ENCODE peak calls at places on chromosomes 13 and 19, in five cellular contexts. A, K, R, F and M are unnamed samples.

GRCh38 chr19:6750062-6750461 is 10.6 kb downstream of the TRIP10 start:
- DNase-seq in R (no peak), F (no peak), K (no peak), A (no peak), M (no peak)

GRCh38 chr13:48731957-48732569 is 78.3 kb downstream of the CYSLTR2 start:
- DNase-seq in R (peak; percentile 63), K (no peak), A (peak; percentile 9), F (no peak), M (no peak)

GRCh38 chr19:43738780-43739211 is 16.0 kb downstream of the SMG9 start:
- DNase-seq in R (no peak), A (no peak), F (no peak), K (no peak), M (no peak)

GRCh38 chr13:44231786-44232516 is 141.7 kb upstream of the SERP2 start:
- DNase-seq in R (no peak), A (no peak), K (peak; percentile 74), F (peak; percentile 86), M (no peak)

GRCh38 chr13:111537115-111537728 is 216.8 kb downstream of the TEX29 start:
- DNase-seq in F (no peak), A (no peak), R (no peak), K (peak; percentile 33), M (no peak)

GRCh38 chr13:80083516-80084085 is 257.3 kb downstream of the SPRY2 start:
- DNase-seq in A (no peak), F (no peak), R (no peak), K (no peak), M (peak; percentile 16)

GRCh38 chr19:33301011-33301899 is 1.1 kb downstream of the CEBPA start:
- DNase-seq in R (no peak), F (no peak), A (no peak), K (no peak), M (no peak)

GRCh38 chr13:33707449-33707848 is 110.5 kb upstream of the RFC3 start:
- DNase-seq in A (no peak), R (no peak), K (no peak), F (no peak), M (no peak)

GRCh38 chr19:44927746-44928145 is 13.3 kb downstream of the APOC1 start:
- DNase-seq in A (no peak), R (no peak), K (no peak), F (no peak), M (no peak)

GRCh38 chr13:22454586-22454985 is 726.2 kb upstream of the SGCG start:
- DNase-seq in A (no peak), F (no peak), R (no peak), K (no peak), M (no peak)

GRCh38 chr19:29662604-29663404 is 2.5 kb upstream of the PLEKHF1 start:
- DNase-seq in F (peak; percentile 83), K (peak; percentile 48), A (no peak), R (peak; percentile 47), M (no peak)

GRCh38 chr19:13619203-13619632 is 112.9 kb upstream of the CACNA1A start:
- DNase-seq in K (no peak), R (no peak), A (no peak), F (peak; percentile 27), M (peak; percentile 9)

GRCh38 chr13:28492527-28493367 is 2.2 kb downstream of the FLT1 start:
- DNase-seq in A (no peak), F (no peak), K (no peak), R (peak; percentile 41), M (no peak)

GRCh38 chr13:28527629-28528028 is 32.7 kb upstream of the FLT1 start:
- DNase-seq in R (no peak), F (no peak), A (no peak), K (no peak), M (no peak)

GRCh38 chr19:5481957-5482356 is 26.7 kb downstream of the ZNRF4 start:
- DNase-seq in K (no peak), F (no peak), A (no peak), R (no peak), M (no peak)

GRCh38 chr19:12975221-12975756 is 5.9 kb downstream of the DAND5 start:
- DNase-seq in F (no peak), A (no peak), K (no peak), R (no peak), M (no peak)

GRCh38 chr13:54185785-54186184 is 1157.2 kb downstream of the OLFM4 start:
- DNase-seq in R (no peak), A (no peak), F (no peak), K (no peak), M (no peak)

GRCh38 chr13:46668302-46668720 is 115.3 kb downstream of the LRCH1 start:
- DNase-seq in F (peak; percentile 76), R (no peak), A (no peak), K (no peak), M (peak; percentile 25)

GRCh38 chr19:6697291-6697690 is 23.2 kb downstream of the C3 start:
- DNase-seq in K (no peak), F (no peak), A (no peak), R (no peak), M (no peak)

GRCh38 chr19:45768644-45769053 is 403 bp downstream of the SIX5 start:
- DNase-seq in F (no peak), A (no peak), K (peak; percentile 28), R (peak; percentile 34), M (no peak)

GRCh38 chr19:46860846-46861690 is at the start of gene ARHGAP35:
- DNase-seq in A (no peak), F (no peak), R (peak; percentile 27), K (no peak), M (peak; percentile 83)